ENCODE peak calls at places on chromosome 20, in ten cellular contexts. U is BE2C, P is PC-3, Q is prostate gland, B is NT2/D1, Y is ovary, O is H7, C is astrocyte, H is mucosa of descending colon, V is left ventricle myocardium inferior. G is an unnamed sample. For H3K36me3, the result is how much of the 10 kb centered on the place peaks cover.

GRCh38 chr20:2742934-2743559 is 50.5 kb downstream of the EBF4 start:
- DNase-seq in U (peak), P (peak), Q (no peak), B (peak), Y (peak), O (peak), C (peak), H (no peak), V (no peak), G (peak)

GRCh38 chr20:36110936-36111445 is 43.5 kb upstream of the EPB41L1 start:
- DNase-seq in U (no peak), P (no peak), Q (no peak), B (no peak), Y (no peak), O (no peak), C (no peak), H (no peak), V (no peak), G (no peak)

GRCh38 chr20:58605292-58606065 is 45.6 kb upstream of the STX16 start:
- DNase-seq in U (no peak), P (no peak), Q (no peak), B (no peak), Y (no peak), O (no peak), C (no peak), H (no peak), V (no peak), G (no peak)

GRCh38 chr20:62598761-62599194 is 43.5 kb upstream of the SLCO4A1 start:
- DNase-seq in U (no peak), P (peak), Q (no peak), B (no peak), Y (no peak), O (no peak), C (no peak), H (peak), V (no peak), G (no peak)

GRCh38 chr20:58287638-58288037 is 21.9 kb upstream of the RAB22A start:
- DNase-seq in U (no peak), P (no peak), Q (no peak), B (no peak), Y (no peak), O (no peak), C (no peak), H (no peak), V (no peak), G (peak)

GRCh38 chr20:25749667-25750066 is 53.0 kb upstream of the ZNF337 start:
- DNase-seq in U (no peak), P (no peak), Q (no peak), B (no peak), Y (no peak), O (no peak), C (no peak), H (no peak), V (no peak), G (no peak)

GRCh38 chr20:47377122-47377722 is 20.7 kb upstream of the ZMYND8 start:
- DNase-seq in U (no peak), P (no peak), Q (peak), B (no peak), Y (no peak), O (no peak), C (no peak), H (no peak), V (no peak), G (no peak)

GRCh38 chr20:62405108-62405980 is 1.7 kb downstream of the CABLES2 start:
- DNase-seq in U (peak), P (peak), Q (no peak), B (no peak), Y (peak), O (peak), C (peak), H (no peak), V (peak), G (peak)

GRCh38 chr20:60469829-60470228 is 511.6 kb downstream of the CDH26 start:
- DNase-seq in U (no peak), P (no peak), Q (no peak), B (no peak), Y (no peak), O (no peak), C (no peak), H (no peak), V (no peak), G (no peak)

DNA sequence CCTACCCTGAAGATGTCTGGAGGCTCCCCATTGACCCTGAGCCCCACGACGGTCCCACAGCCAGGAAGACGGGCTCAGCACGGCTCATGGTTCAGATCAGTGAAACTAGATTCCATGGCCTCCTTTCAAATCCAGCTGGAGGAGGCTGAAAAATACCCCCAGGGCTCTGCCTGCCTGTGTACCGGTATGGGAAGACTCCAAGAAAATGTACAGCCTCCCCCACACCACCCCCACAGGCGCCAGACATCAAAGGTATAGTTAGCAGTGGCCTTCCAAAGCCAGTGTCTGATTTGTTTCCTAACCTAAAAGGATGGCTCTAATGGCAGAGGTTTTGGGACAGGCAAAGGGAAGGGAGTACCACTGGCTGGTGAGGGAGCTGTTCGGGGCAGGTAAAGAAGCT is 86.2 kb upstream of the SNAP25 start:
- DNase-seq in U (no peak), P (no peak), Q (no peak), B (no peak), Y (no peak), O (no peak), C (no peak), H (no peak), V (no peak), G (no peak)
- H3K36me3 ChIP-seq in U (under half), P (under half), Q (under half), B (under half), Y (under half), O (under half), C (under half), H (under half), V (under half), G (under half)

DNA sequence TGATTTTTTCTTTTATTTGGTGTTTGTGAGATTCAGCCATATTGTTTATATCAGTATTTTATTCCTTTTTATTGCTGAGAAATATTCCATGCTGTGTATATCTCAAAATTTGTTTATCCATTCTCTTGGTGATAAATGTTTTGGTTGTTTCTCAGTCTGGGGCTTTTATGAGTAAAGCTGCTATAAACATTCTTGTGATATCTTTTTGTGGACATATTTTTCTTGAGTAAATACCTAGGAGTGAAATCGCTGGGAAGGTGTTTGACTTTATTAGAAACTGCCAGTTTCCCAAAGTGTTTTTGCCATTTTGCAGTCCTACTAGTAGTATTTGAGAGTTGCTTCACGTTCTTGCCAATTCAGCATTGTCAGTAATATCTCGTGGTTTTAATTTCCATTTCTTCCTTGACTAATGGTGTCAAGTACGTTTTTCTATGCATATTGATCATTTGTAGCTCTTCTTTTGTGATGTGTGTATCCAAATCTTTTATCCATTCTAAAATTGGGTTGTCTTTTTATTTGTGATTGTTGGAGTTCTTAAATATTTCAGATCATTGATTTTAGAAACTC is 31.1 kb upstream of the DYNLRB1 start:
- DNase-seq in U (no peak), P (no peak), Q (no peak), B (no peak), Y (no peak), O (no peak), C (no peak), H (no peak), V (no peak), G (no peak)
- H3K36me3 ChIP-seq in U (half or more), P (half or more), Q (under half), B (half or more), Y (under half), O (under half), C (half or more), H (under half), V (half or more), G (under half)

GRCh38 chr20:34537651-34538050 is 20.9 kb upstream of the MAP1LC3A start:
- DNase-seq in U (no peak), P (no peak), Q (no peak), B (no peak), Y (no peak), O (no peak), C (no peak), H (peak), V (no peak), G (no peak)

GRCh38 chr20:34538671-34539123 is 19.8 kb upstream of the MAP1LC3A start:
- DNase-seq in U (peak), P (peak), Q (no peak), B (no peak), Y (no peak), O (peak), C (no peak), H (peak), V (peak), G (peak)

GRCh38 chr20:34535301-34535840 is 19.1 kb downstream of the DYNLRB1 start:
- DNase-seq in U (no peak), P (no peak), Q (no peak), B (no peak), Y (no peak), O (no peak), C (no peak), H (peak), V (no peak), G (no peak)

GRCh38 chr20:34534391-34535165 is 18.4 kb downstream of the DYNLRB1 start:
- DNase-seq in U (no peak), P (no peak), Q (no peak), B (no peak), Y (no peak), O (no peak), C (no peak), H (peak), V (no peak), G (no peak)

GRCh38 chr20:34536798-34537394 is 20.7 kb downstream of the DYNLRB1 start:
- DNase-seq in U (peak), P (no peak), Q (no peak), B (no peak), Y (no peak), O (peak), C (no peak), H (peak), V (peak), G (peak)
- H3K36me3 ChIP-seq in U (half or more), P (under half), Q (under half), B (half or more), Y (under half), O (under half), C (half or more), H (under half), V (half or more), G (under half)

GRCh38 chr20:50292324-50293243 is 102.0 kb downstream of the CEBPB start:
- DNase-seq in U (peak), P (peak), Q (peak), B (no peak), Y (peak), O (peak), C (peak), H (peak), V (peak), G (peak)
- H3K36me3 ChIP-seq in U (under half), P (under half), Q (under half), B (under half), Y (under half), O (under half), C (under half), H (under half), V (under half), G (under half)

DNA sequence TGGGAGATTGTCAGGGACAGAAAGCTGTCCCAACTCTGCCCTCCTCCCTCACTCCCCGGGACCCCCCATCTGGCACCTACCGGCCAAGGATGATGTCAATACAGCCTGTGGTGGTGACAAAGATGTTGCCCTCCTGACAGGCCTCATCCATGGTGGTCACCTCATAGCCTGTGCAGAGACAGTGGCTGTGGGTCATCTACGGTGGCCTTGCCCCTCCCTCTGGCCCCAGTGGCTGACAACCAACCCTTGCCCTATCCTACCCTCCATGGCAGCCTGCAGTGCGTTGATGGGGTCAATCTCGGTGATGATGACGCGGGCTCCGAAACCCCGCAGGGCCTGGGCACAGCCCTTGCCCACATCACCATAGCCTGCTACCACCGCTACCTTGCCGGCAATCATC is 12.7 kb downstream of the AHCY start:
- DNase-seq in U (no peak), P (no peak), Q (no peak), B (no peak), Y (no peak), O (peak), C (no peak), H (peak), V (no peak), G (no peak)
- H3K36me3 ChIP-seq in U (half or more), P (half or more), Q (under half), B (half or more), Y (under half), O (half or more), C (under half), H (under half), V (half or more), G (under half)

DNA sequence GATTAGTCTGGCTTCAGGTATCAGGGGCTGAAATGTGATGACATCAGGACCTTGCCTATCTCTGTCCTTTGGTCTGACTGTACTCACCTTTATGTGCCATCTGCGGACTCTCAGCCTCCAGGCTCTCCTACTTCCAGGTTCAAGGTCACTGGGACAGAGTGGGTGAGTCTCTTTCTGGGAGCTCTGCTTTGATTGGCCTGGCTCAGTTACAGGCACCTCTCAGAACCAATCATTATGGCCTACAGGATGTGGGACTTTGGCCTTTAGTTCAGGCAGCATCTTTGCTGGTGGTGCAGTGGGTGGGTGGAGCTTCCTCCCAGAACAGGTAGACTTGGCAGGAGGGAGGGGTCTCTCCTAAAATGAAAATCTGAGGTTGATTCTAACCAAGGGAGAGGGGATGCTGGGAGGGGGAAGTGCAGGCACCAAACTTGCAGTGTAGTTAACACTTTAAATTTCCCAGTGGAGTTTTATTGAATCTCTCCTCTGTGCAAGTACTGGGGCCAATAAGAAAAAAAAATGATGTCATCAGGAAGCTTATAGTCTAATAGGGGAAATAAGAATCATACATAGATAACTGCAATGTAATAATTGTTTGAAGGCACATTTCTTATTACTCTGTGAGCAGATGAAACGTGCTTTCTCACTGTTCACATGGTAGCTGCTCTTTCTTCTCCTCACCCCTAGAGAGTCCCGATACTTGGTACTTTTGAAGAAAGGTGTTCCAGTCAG is 53.4 kb downstream of the SLC24A3 start:
- DNase-seq in U (no peak), P (no peak), Q (no peak), B (no peak), Y (no peak), O (peak), C (no peak), H (no peak), V (no peak), G (no peak)
- H3K36me3 ChIP-seq in U (under half), P (under half), Q (under half), B (under half), Y (under half), O (under half), C (under half), H (under half), V (under half), G (under half)

GRCh38 chr20:14928083-14928482 is 590.7 kb upstream of the FLRT3 start:
- DNase-seq in U (peak), P (peak), Q (no peak), B (no peak), Y (no peak), O (no peak), C (no peak), H (no peak), V (no peak), G (no peak)

GRCh38 chr20:14924433-14924832 is 587.0 kb upstream of the FLRT3 start:
- DNase-seq in U (no peak), P (peak), Q (no peak), B (no peak), Y (no peak), O (no peak), C (no peak), H (no peak), V (no peak), G (peak)

GRCh38 chr20:14921546-14921945 is 584.1 kb upstream of the FLRT3 start:
- DNase-seq in U (no peak), P (peak), Q (no peak), B (no peak), Y (no peak), O (no peak), C (peak), H (no peak), V (no peak), G (peak)

GRCh38 chr20:14922503-14923267 is 585.3 kb upstream of the FLRT3 start:
- DNase-seq in U (no peak), P (no peak), Q (no peak), B (no peak), Y (no peak), O (no peak), C (no peak), H (no peak), V (no peak), G (peak)

GRCh38 chr20:14925286-14925685 is 587.9 kb upstream of the FLRT3 start:
- DNase-seq in U (no peak), P (peak), Q (no peak), B (no peak), Y (no peak), O (no peak), C (peak), H (no peak), V (no peak), G (peak)
- H3K36me3 ChIP-seq in U (under half), P (under half), Q (under half), B (under half), Y (under half), O (under half), C (under half), H (under half), V (under half), G (under half)

GRCh38 chr20:51668932-51669331 is 99.3 kb downstream of the ATP9A start:
- DNase-seq in U (no peak), P (peak), Q (no peak), B (no peak), Y (no peak), O (no peak), C (no peak), H (no peak), V (no peak), G (no peak)
- H3K36me3 ChIP-seq in U (under half), P (under half), Q (under half), B (under half), Y (under half), O (under half), C (under half), H (under half), V (half or more), G (under half)

DNA sequence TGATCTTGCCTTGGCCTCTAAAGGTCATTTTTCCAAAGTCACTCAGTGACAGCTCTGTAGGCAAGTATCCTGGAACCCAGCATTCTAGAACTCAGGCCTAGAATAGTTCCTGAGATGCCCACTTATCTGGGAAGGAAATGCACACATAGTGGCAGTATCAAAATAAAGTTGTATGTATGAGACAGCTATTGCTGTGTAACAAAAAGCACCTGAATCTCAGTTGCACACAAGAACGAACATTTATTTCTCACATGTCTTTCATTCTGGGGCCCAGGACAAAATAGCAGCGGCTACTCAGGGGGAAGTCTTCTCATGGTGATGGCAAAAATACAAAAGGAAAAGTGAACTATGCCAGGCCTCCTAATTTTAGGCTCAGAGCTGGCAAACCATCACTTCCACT is 133.8 kb upstream of the RIN2 start:
- DNase-seq in U (no peak), P (no peak), Q (no peak), B (no peak), Y (no peak), O (no peak), C (no peak), H (no peak), V (no peak), G (no peak)
- H3K36me3 ChIP-seq in U (under half), P (under half), Q (under half), B (under half), Y (under half), O (under half), C (under half), H (under half), V (under half), G (under half)

GRCh38 chr20:20498081-20498861 is 130.4 kb downstream of the INSM1 start:
- DNase-seq in U (peak), P (peak), Q (no peak), B (no peak), Y (no peak), O (no peak), C (peak), H (no peak), V (no peak), G (no peak)
- H3K36me3 ChIP-seq in U (under half), P (under half), Q (under half), B (under half), Y (under half), O (under half), C (under half), H (under half), V (half or more), G (under half)